ENCODE peak calls at places on chromosomes 7 and 10, in eight cellular contexts. C is stimulated activated CD8-positive, alpha-beta memory T cell treated with anti-CD3 and anti-CD28 coated beads, Interleukin-12 subunit alpha, Interleukin-12 subunit beta, amount 100 ng/mL, for 4 hours; W is fibroblast of mammary gland; M is RWPE1; T is spleen; U is left ventricle myocardium superior; N is HT-29; L is cardiac fibroblast. I is an unnamed sample.

GRCh38 chr10:115129752-115130151 is 36.6 kb downstream of the ATRNL1 start:
- DNase-seq in T (no peak), M (peak), L (peak), C (no peak), N (peak), U (no peak), W (peak), I (no peak)

GRCh38 chr7:32536585-32536984 is 41.3 kb downstream of the AVL9 start:
- DNase-seq in W (peak), N (peak), U (no peak), T (no peak), C (no peak), M (peak), L (peak), I (peak)

GRCh38 chr7:143042821-143043271 is 9.3 kb upstream of the OR6V1 start:
- DNase-seq in U (no peak), M (no peak), T (no peak), N (no peak), L (no peak), W (no peak), C (no peak), I (no peak)

GRCh38 chr7:133770863-133771492 is 356.2 kb upstream of the LRGUK start:
- DNase-seq in U (no peak), C (no peak), M (no peak), T (no peak), W (peak), L (peak), N (no peak), I (no peak)

GRCh38 chr10:52316005-52316404 is 1.9 kb downstream of the DKK1 start:
- DNase-seq in L (no peak), M (no peak), N (no peak), C (no peak), W (peak), U (no peak), T (no peak), I (no peak)

GRCh38 chr10:124975977-124976514 is 34.1 kb downstream of the ZRANB1 start:
- DNase-seq in L (no peak), T (no peak), W (no peak), C (no peak), N (no peak), M (no peak), U (no peak), I (no peak)

GRCh38 chr10:1952126-1953095 is 215.1 kb upstream of the ADARB2 start:
- DNase-seq in M (no peak), C (no peak), U (no peak), T (no peak), L (no peak), N (no peak), W (no peak), I (no peak)

GRCh38 chr10:103765981-103766380 is 89.4 kb downstream of the SH3PXD2A start:
- DNase-seq in C (peak), L (no peak), T (peak), M (no peak), W (no peak), N (peak), U (peak), I (no peak)

GRCh38 chr7:44534501-44534900 is 6.6 kb downstream of the NPC1L1 start:
- DNase-seq in U (no peak), W (peak), C (no peak), L (peak), N (peak), M (peak), T (no peak), I (no peak)

GRCh38 chr10:58856508-58857240 is 319.8 kb upstream of the PHYHIPL start:
- DNase-seq in M (peak), T (no peak), N (peak), W (peak), L (peak), C (no peak), U (no peak), I (peak)